ENCODE peak calls at places on chromosome 20, in ten cellular contexts. M, X, K, A, Q, L, F, B, D and N are unnamed samples.
A peak's percentile ranks its signal among the peaks of the same experiment; 100 is the strongest.

GRCh38 chr20:32205502-32206382 is 1.8 kb downstream of the PLAGL2 start:
- DNase-seq in M (no peak), X (no peak), K (no peak), A (no peak), Q (no peak), L (no peak), F (no peak), B (peak; percentile 48), D (no peak), N (no peak)

GRCh38 chr20:58558483-58559367 is 43.5 kb upstream of the APCDD1L start:
- DNase-seq in M (no peak), X (no peak), K (no peak), A (no peak), Q (no peak), L (no peak), F (no peak), B (no peak), D (no peak), N (no peak)

GRCh38 chr20:59170406-59171349 is 7.1 kb downstream of the ZNF831 start:
- DNase-seq in M (no peak), X (no peak), K (no peak), A (no peak), Q (no peak), L (no peak), F (no peak), B (no peak), D (no peak), N (no peak)

GRCh38 chr20:14543040-14543439 is 205.6 kb upstream of the FLRT3 start:
- DNase-seq in M (no peak), X (no peak), K (no peak), A (no peak), Q (no peak), L (no peak), F (no peak), B (no peak), D (no peak), N (no peak)

GRCh38 chr20:24962182-24962492 is 13.1 kb downstream of the CST7 start:
- DNase-seq in M (no peak), X (no peak), K (no peak), A (no peak), Q (no peak), L (peak; percentile 10), F (no peak), B (no peak), D (no peak), N (no peak)

GRCh38 chr20:4095639-4096038 is 80.3 kb upstream of the RNF24 start:
- DNase-seq in M (no peak), X (no peak), K (no peak), A (no peak), Q (no peak), L (no peak), F (no peak), B (no peak), D (no peak), N (no peak)

GRCh38 chr20:11267131-11267761 is 593.4 kb upstream of the JAG1 start:
- DNase-seq in M (no peak), X (peak; percentile 96), K (no peak), A (peak; percentile 68), Q (peak; percentile 96), L (no peak), F (peak; percentile 44), B (peak; percentile 98), D (no peak), N (no peak)

GRCh38 chr20:12166053-12166717 is 248.5 kb downstream of the BTBD3 start:
- DNase-seq in M (no peak), X (peak; percentile 37), K (no peak), A (no peak), Q (peak; percentile 90), L (no peak), F (peak; percentile 52), B (peak; percentile 92), D (no peak), N (no peak)